ENCODE peak calls at places on chromosomes 2 and 18, in seven cellular contexts. A is EH, V is GM10248, Q is aorta, R is MV-4-11, J is astrocyte of the spinal cord, F is psoas muscle. D is an unnamed sample.

GRCh38 chr2:26144953-26145680 is 27.8 kb upstream of the GAREM2 start:
- DNase-seq in R (peak; percentile 45), A (peak; percentile 69), V (peak; percentile 70), J (peak; percentile 64), F (peak; percentile 59), Q (peak; percentile 79), D (peak; percentile 43)

GRCh38 chr2:109711230-109712125 is 82.6 kb upstream of the RGPD5 start:
- DNase-seq in V (no peak), R (no peak), Q (no peak), J (no peak), F (no peak), A (peak; percentile 10), D (no peak)

GRCh38 chr2:64453710-64454315 is at the start of gene LGALSL:
- DNase-seq in J (peak; percentile 29), F (peak; percentile 80), Q (peak; percentile 92), A (peak; percentile 59), V (peak; percentile 90), R (no peak), D (peak; percentile 46)

GRCh38 chr2:39730685-39731302 is 48.3 kb downstream of the THUMPD2 start:
- DNase-seq in Q (no peak), A (peak; percentile 50), V (peak; percentile 35), F (no peak), R (peak; percentile 41), J (peak; percentile 35), D (peak; percentile 52)

GRCh38 chr2:71696381-71696780 is 243.0 kb downstream of the DYSF start:
- DNase-seq in V (no peak), Q (peak; percentile 75), R (no peak), F (no peak), A (no peak), J (no peak), D (no peak)

GRCh38 chr2:236207472-236207871 is 39.3 kb upstream of the GBX2 start:
- DNase-seq in A (no peak), R (no peak), F (no peak), J (no peak), Q (no peak), V (no peak), D (no peak)

GRCh38 chr2:49914281-49914680 is 760.0 kb upstream of the FSHR start:
- DNase-seq in V (no peak), J (peak; percentile 81), R (no peak), Q (no peak), F (no peak), A (peak; percentile 12), D (peak; percentile 0)

GRCh38 chr2:99975386-99975785 is 167.0 kb downstream of the AFF3 start:
- DNase-seq in Q (no peak), R (no peak), A (peak; percentile 60), F (no peak), V (no peak), J (peak; percentile 75), D (peak; percentile 57)

GRCh38 chr2:240286596-240286995 is 146.1 kb upstream of the OTOS start:
- DNase-seq in A (no peak), R (no peak), V (no peak), F (no peak), J (no peak), Q (no peak), D (no peak)

GRCh38 chr18:35378206-35378795 is 1.2 kb upstream of the ZNF396 start:
- DNase-seq in V (no peak), J (peak; percentile 10), A (peak; percentile 66), Q (no peak), F (no peak), R (no peak), D (peak; percentile 45)

GRCh38 chr2:232592687-232593407 is 40.6 kb upstream of the EFHD1 start:
- DNase-seq in Q (no peak), J (peak; percentile 90), F (no peak), A (peak; percentile 78), R (no peak), V (no peak), D (peak; percentile 92)

GRCh38 chr2:162344617-162344950 is 652 bp downstream of the GCA start:
- DNase-seq in A (no peak), F (no peak), V (peak; percentile 14), R (no peak), Q (no peak), J (no peak), D (peak; percentile 1)

GRCh38 chr2:98759827-98760625 is 29.1 kb upstream of the MGAT4A start:
- DNase-seq in R (peak; percentile 96), V (no peak), F (no peak), A (no peak), Q (no peak), J (no peak), D (no peak)

GRCh38 chr2:54904836-54905235 is 145.4 kb downstream of the RTN4 start:
- DNase-seq in Q (no peak), A (no peak), J (peak; percentile 6), V (no peak), R (no peak), F (no peak), D (no peak)

GRCh38 chr2:15554525-15555218 is 6.5 kb downstream of the NBAS start:
- DNase-seq in Q (no peak), V (no peak), J (peak; percentile 23), F (no peak), A (no peak), R (no peak), D (peak; percentile 24)

GRCh38 chr2:196225213-196225612 is 53.8 kb upstream of the STK17B start:
- DNase-seq in J (peak; percentile 54), V (no peak), F (no peak), A (peak; percentile 77), R (no peak), Q (no peak), D (peak; percentile 51)

GRCh38 chr2:28635251-28635650 is 116.4 kb upstream of the PPP1CB start:
- DNase-seq in A (no peak), F (no peak), Q (peak; percentile 81), V (no peak), J (peak; percentile 81), R (no peak), D (peak; percentile 76)

GRCh38 chr2:233063269-233063975 is 3.3 kb downstream of the INPP5D start:
- DNase-seq in R (peak; percentile 37), V (peak; percentile 78), J (no peak), F (no peak), A (no peak), Q (peak; percentile 62), D (no peak)

GRCh38 chr2:199488772-199489400 is 31.1 kb upstream of the SATB2 start:
- DNase-seq in V (peak; percentile 67), J (peak; percentile 56), A (peak; percentile 66), F (no peak), Q (no peak), R (peak; percentile 58), D (peak; percentile 51)

GRCh38 chr18:8881103-8881502 is 175.7 kb downstream of the MTCL1 start:
- DNase-seq in A (no peak), Q (no peak), J (no peak), F (no peak), R (no peak), V (no peak), D (no peak)

GRCh38 chr2:228401065-228401912 is 219.8 kb upstream of the SPHKAP start:
- DNase-seq in F (no peak), Q (no peak), J (no peak), V (no peak), A (no peak), R (no peak), D (peak; percentile 16)

GRCh38 chr2:210938228-210938627 is 381.8 kb downstream of the CPS1 start:
- DNase-seq in V (no peak), A (no peak), Q (no peak), J (peak; percentile 26), F (no peak), R (no peak), D (peak; percentile 5)

GRCh38 chr2:53939656-53940055 is 31.1 kb downstream of the PSME4 start:
- DNase-seq in F (no peak), A (peak; percentile 29), Q (no peak), R (no peak), V (no peak), J (peak; percentile 36), D (peak; percentile 75)

GRCh38 chr2:40448476-40449079 is 3.3 kb downstream of the SLC8A1 start:
- DNase-seq in J (no peak), Q (no peak), R (peak; percentile 36), A (peak; percentile 59), F (no peak), V (no peak), D (peak; percentile 24)

GRCh38 chr2:88452151-88452851 is at the start of gene FOXI3:
- DNase-seq in J (no peak), Q (no peak), F (no peak), A (no peak), V (no peak), R (no peak), D (no peak)

GRCh38 chr2:197327776-197328169 is 17.2 kb upstream of the ANKRD44 start:
- DNase-seq in F (no peak), A (no peak), Q (no peak), V (no peak), J (no peak), R (no peak), D (no peak)